ENCODE peak calls at places on chromosomes 1 and 21, in six cellular contexts. One of them, this sample, is unnamed. For H3K4me1, H3K9me3 and H3K27me3, the result is how much of the 10 kb centered on the place peaks cover.

GRCh38 chr1:2247760-2248126 is 19.6 kb downstream of the SKI start:
- DNase-seq in NT2/D1: no peak
- DNase-seq in CD8-positive, alpha-beta T cell: no peak
- DNase-seq in transverse colon: no peak
- DNase-seq in body of pancreas: no peak
- DNase-seq in Caco-2: no peak
- DNase-seq in this sample: no peak

GRCh38 chr1:180182721-180183311 is 28.1 kb downstream of the QSOX1 start:
- DNase-seq in transverse colon: no peak
- DNase-seq in Caco-2: no peak
- DNase-seq in CD8-positive, alpha-beta T cell: no peak
- DNase-seq in NT2/D1: no peak
- DNase-seq in body of pancreas: no peak
- DNase-seq in this sample: no peak

GRCh38 chr1:25771246-25772114 is 28.5 kb upstream of the SELENON start:
- DNase-seq in CD8-positive, alpha-beta T cell: peak
- DNase-seq in body of pancreas: peak
- DNase-seq in NT2/D1: no peak
- DNase-seq in transverse colon: peak
- DNase-seq in Caco-2: peak
- DNase-seq in this sample: peak

GRCh38 chr1:16114527-16115467 is 41.1 kb downstream of the EPHA2 start:
- DNase-seq in transverse colon: no peak
- DNase-seq in Caco-2: no peak
- DNase-seq in NT2/D1: no peak
- DNase-seq in CD8-positive, alpha-beta T cell: no peak
- DNase-seq in body of pancreas: no peak
- DNase-seq in this sample: no peak

GRCh38 chr1:54160351-54160750 is 7.6 kb upstream of the CDCP2 start:
- DNase-seq in body of pancreas: no peak
- DNase-seq in Caco-2: no peak
- DNase-seq in transverse colon: no peak
- DNase-seq in NT2/D1: no peak
- DNase-seq in CD8-positive, alpha-beta T cell: no peak
- DNase-seq in this sample: no peak

GRCh38 chr1:2267051-2267830 is 39.1 kb downstream of the SKI start:
- DNase-seq in transverse colon: no peak
- DNase-seq in Caco-2: no peak
- DNase-seq in body of pancreas: no peak
- DNase-seq in NT2/D1: no peak
- DNase-seq in CD8-positive, alpha-beta T cell: no peak
- DNase-seq in this sample: no peak

GRCh38 chr1:9894115-9894514 is 16.0 kb downstream of the CTNNBIP1 start:
- DNase-seq in CD8-positive, alpha-beta T cell: no peak
- DNase-seq in transverse colon: no peak
- DNase-seq in NT2/D1: no peak
- DNase-seq in Caco-2: no peak
- DNase-seq in body of pancreas: no peak
- DNase-seq in this sample: no peak

GRCh38 chr21:27040738-27041137 is 73.8 kb upstream of the ADAMTS5 start:
- DNase-seq in Caco-2: no peak
- DNase-seq in body of pancreas: no peak
- DNase-seq in transverse colon: no peak
- DNase-seq in CD8-positive, alpha-beta T cell: no peak
- DNase-seq in NT2/D1: no peak
- DNase-seq in this sample: no peak

GRCh38 chr1:45359882-45360513 is 19.8 kb upstream of the MUTYH start:
- DNase-seq in transverse colon: peak
- DNase-seq in Caco-2: peak
- DNase-seq in body of pancreas: peak
- DNase-seq in NT2/D1: no peak
- DNase-seq in CD8-positive, alpha-beta T cell: peak
- DNase-seq in this sample: peak

GRCh38 chr1:43850599-43851233 is 82.9 kb upstream of the ARTN start:
- DNase-seq in Caco-2: no peak
- DNase-seq in CD8-positive, alpha-beta T cell: no peak
- DNase-seq in NT2/D1: no peak
- DNase-seq in transverse colon: no peak
- DNase-seq in body of pancreas: no peak
- DNase-seq in this sample: no peak

GRCh38 chr1:43851561-43852338 is 81.9 kb upstream of the ARTN start:
- DNase-seq in NT2/D1: no peak
- DNase-seq in transverse colon: no peak
- DNase-seq in CD8-positive, alpha-beta T cell: no peak
- DNase-seq in Caco-2: no peak
- DNase-seq in body of pancreas: no peak
- DNase-seq in this sample: no peak

GRCh38 chr1:43847290-43847689 is 86.3 kb upstream of the ARTN start:
- DNase-seq in body of pancreas: no peak
- DNase-seq in CD8-positive, alpha-beta T cell: no peak
- DNase-seq in transverse colon: no peak
- DNase-seq in Caco-2: no peak
- DNase-seq in NT2/D1: no peak
- DNase-seq in this sample: no peak

GRCh38 chr1:43847882-43848281 is 85.7 kb upstream of the ARTN start:
- DNase-seq in transverse colon: no peak
- DNase-seq in body of pancreas: no peak
- DNase-seq in Caco-2: no peak
- DNase-seq in NT2/D1: no peak
- DNase-seq in CD8-positive, alpha-beta T cell: no peak
- DNase-seq in this sample: no peak

GRCh38 chr1:43849670-43850069 is 83.9 kb upstream of the ARTN start:
- DNase-seq in body of pancreas: no peak
- DNase-seq in CD8-positive, alpha-beta T cell: no peak
- DNase-seq in transverse colon: no peak
- DNase-seq in NT2/D1: no peak
- DNase-seq in Caco-2: no peak
- DNase-seq in this sample: no peak
- H3K4me1 ChIP-seq in body of pancreas: under half
- H3K4me1 ChIP-seq in CD8-positive, alpha-beta T cell: under half
- H3K4me1 ChIP-seq in transverse colon: under half
- H3K4me1 ChIP-seq in NT2/D1: under half
- H3K4me1 ChIP-seq in Caco-2: under half
- H3K4me1 ChIP-seq in this sample: under half

GRCh38 chr1:248111157-248111556 is 16.2 kb downstream of the OR2L13 start:
- DNase-seq in CD8-positive, alpha-beta T cell: no peak
- DNase-seq in NT2/D1: no peak
- DNase-seq in transverse colon: no peak
- DNase-seq in Caco-2: no peak
- DNase-seq in body of pancreas: no peak
- DNase-seq in this sample: no peak
- H3K9me3 ChIP-seq in CD8-positive, alpha-beta T cell: under half
- H3K9me3 ChIP-seq in NT2/D1: under half
- H3K9me3 ChIP-seq in transverse colon: under half
- H3K9me3 ChIP-seq in Caco-2: under half
- H3K9me3 ChIP-seq in body of pancreas: under half
- H3K9me3 ChIP-seq in this sample: under half

GRCh38 chr21:34936299-34936698 is 112.8 kb downstream of the RUNX1 start:
- DNase-seq in CD8-positive, alpha-beta T cell: no peak
- DNase-seq in body of pancreas: no peak
- DNase-seq in Caco-2: no peak
- DNase-seq in transverse colon: no peak
- DNase-seq in NT2/D1: no peak
- DNase-seq in this sample: no peak
- H3K27me3 ChIP-seq in CD8-positive, alpha-beta T cell: under half
- H3K27me3 ChIP-seq in body of pancreas: under half
- H3K27me3 ChIP-seq in Caco-2: under half
- H3K27me3 ChIP-seq in transverse colon: under half
- H3K27me3 ChIP-seq in NT2/D1: under half
- H3K27me3 ChIP-seq in this sample: under half

GRCh38 chr1:112706505-112707216 is at the start of gene RHOC:
- DNase-seq in CD8-positive, alpha-beta T cell: peak
- DNase-seq in body of pancreas: peak
- DNase-seq in transverse colon: peak
- DNase-seq in NT2/D1: no peak
- DNase-seq in Caco-2: peak
- DNase-seq in this sample: peak

GRCh38 chr1:112704511-112704907 is 2.4 kb downstream of the RHOC start:
- DNase-seq in CD8-positive, alpha-beta T cell: no peak
- DNase-seq in Caco-2: no peak
- DNase-seq in body of pancreas: no peak
- DNase-seq in transverse colon: no peak
- DNase-seq in NT2/D1: no peak
- DNase-seq in this sample: no peak

GRCh38 chr1:112707217-112708001 is 482 bp upstream of the RHOC start:
- DNase-seq in transverse colon: peak
- DNase-seq in body of pancreas: peak
- DNase-seq in CD8-positive, alpha-beta T cell: peak
- DNase-seq in Caco-2: peak
- DNase-seq in NT2/D1: peak
- DNase-seq in this sample: peak

GRCh38 chr1:112703706-112704105 is 3.2 kb downstream of the RHOC start:
- DNase-seq in NT2/D1: no peak
- DNase-seq in transverse colon: no peak
- DNase-seq in CD8-positive, alpha-beta T cell: no peak
- DNase-seq in Caco-2: no peak
- DNase-seq in body of pancreas: no peak
- DNase-seq in this sample: no peak

DNA sequence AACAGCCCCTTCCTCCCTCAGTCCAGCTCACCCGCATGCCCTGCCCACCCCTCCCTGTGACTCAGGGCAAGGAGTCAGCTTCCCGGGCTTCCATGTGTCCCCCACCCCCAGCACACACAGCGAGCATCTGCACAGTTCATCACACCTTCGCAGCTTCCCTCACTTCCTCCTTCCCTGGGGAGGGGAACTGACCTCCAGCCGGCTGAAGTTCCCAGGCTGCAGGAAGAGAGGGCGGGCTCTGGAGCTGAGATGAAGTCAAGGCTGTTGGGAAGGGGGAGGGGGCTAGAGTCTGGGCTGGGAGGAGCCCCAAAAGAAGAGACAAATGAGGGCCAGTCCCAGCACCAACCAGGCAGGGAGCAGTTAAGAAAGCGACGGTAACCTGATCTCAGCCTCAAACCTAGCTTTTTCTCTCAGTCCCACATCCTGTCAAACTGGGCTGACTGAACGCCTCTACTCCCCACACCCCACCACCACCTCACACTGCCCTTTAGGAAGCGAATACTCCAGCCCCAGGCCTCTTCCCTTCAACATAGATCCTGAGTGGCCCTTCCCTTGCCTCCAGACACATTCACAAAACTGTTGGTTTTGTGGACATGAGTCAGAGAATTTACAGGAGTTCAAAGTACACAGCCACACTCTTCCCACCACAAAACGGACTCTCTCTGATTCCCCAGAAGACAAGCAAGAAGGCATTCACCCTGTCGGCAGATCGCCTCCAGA is 1.9 kb downstream of the RHOC start:
- DNase-seq in Caco-2: peak
- DNase-seq in NT2/D1: peak
- DNase-seq in body of pancreas: peak
- DNase-seq in transverse colon: peak
- DNase-seq in CD8-positive, alpha-beta T cell: peak
- DNase-seq in this sample: peak
- H3K4me1 ChIP-seq in Caco-2: under half
- H3K4me1 ChIP-seq in NT2/D1: under half
- H3K4me1 ChIP-seq in body of pancreas: half or more
- H3K4me1 ChIP-seq in transverse colon: half or more
- H3K4me1 ChIP-seq in CD8-positive, alpha-beta T cell: under half
- H3K4me1 ChIP-seq in this sample: under half

DNA sequence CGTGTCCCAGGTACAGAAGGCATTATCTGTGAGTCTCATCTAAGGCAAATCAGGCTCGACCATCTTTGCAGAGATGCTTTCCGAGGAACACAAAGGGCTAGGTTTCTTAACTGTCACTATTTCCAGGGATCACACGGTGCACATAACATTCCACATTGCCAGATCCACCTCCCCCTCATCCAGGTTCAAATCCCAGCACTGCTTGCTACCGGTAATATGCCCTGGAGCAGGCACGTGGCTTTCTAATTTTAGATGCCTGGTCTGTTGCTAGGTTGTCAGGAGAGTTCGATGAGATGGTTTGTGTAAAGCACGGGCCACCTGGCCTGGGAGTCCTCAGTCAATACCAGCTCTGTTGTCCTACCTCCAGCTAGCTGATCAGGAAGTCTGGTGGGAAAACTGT is 598.6 kb downstream of the NPHP4 start:
- DNase-seq in CD8-positive, alpha-beta T cell: no peak
- DNase-seq in body of pancreas: no peak
- DNase-seq in Caco-2: no peak
- DNase-seq in transverse colon: no peak
- DNase-seq in NT2/D1: no peak
- DNase-seq in this sample: no peak
- H3K9me3 ChIP-seq in CD8-positive, alpha-beta T cell: under half
- H3K9me3 ChIP-seq in body of pancreas: under half
- H3K9me3 ChIP-seq in Caco-2: under half
- H3K9me3 ChIP-seq in transverse colon: under half
- H3K9me3 ChIP-seq in NT2/D1: under half
- H3K9me3 ChIP-seq in this sample: under half

GRCh38 chr1:97334454-97334853 is 586.4 kb downstream of the DPYD start:
- DNase-seq in NT2/D1: no peak
- DNase-seq in CD8-positive, alpha-beta T cell: no peak
- DNase-seq in body of pancreas: no peak
- DNase-seq in transverse colon: no peak
- DNase-seq in Caco-2: no peak
- DNase-seq in this sample: no peak
- H3K27me3 ChIP-seq in NT2/D1: under half
- H3K27me3 ChIP-seq in CD8-positive, alpha-beta T cell: under half
- H3K27me3 ChIP-seq in body of pancreas: under half
- H3K27me3 ChIP-seq in transverse colon: under half
- H3K27me3 ChIP-seq in Caco-2: under half
- H3K27me3 ChIP-seq in this sample: under half

GRCh38 chr1:115527746-115528145 is 114.0 kb upstream of the VANGL1 start:
- DNase-seq in transverse colon: no peak
- DNase-seq in Caco-2: no peak
- DNase-seq in body of pancreas: no peak
- DNase-seq in NT2/D1: no peak
- DNase-seq in CD8-positive, alpha-beta T cell: no peak
- DNase-seq in this sample: no peak

GRCh38 chr1:115530407-115530806 is 111.4 kb upstream of the VANGL1 start:
- DNase-seq in body of pancreas: no peak
- DNase-seq in Caco-2: no peak
- DNase-seq in NT2/D1: no peak
- DNase-seq in CD8-positive, alpha-beta T cell: no peak
- DNase-seq in transverse colon: no peak
- DNase-seq in this sample: no peak

GRCh38 chr1:115526900-115527299 is 114.9 kb upstream of the VANGL1 start:
- DNase-seq in NT2/D1: no peak
- DNase-seq in CD8-positive, alpha-beta T cell: no peak
- DNase-seq in body of pancreas: no peak
- DNase-seq in transverse colon: no peak
- DNase-seq in Caco-2: no peak
- DNase-seq in this sample: no peak

GRCh38 chr1:115531806-115532359 is 109.9 kb upstream of the VANGL1 start:
- DNase-seq in NT2/D1: no peak
- DNase-seq in Caco-2: no peak
- DNase-seq in CD8-positive, alpha-beta T cell: no peak
- DNase-seq in transverse colon: no peak
- DNase-seq in body of pancreas: no peak
- DNase-seq in this sample: no peak

GRCh38 chr1:115529216-115529897 is 112.4 kb upstream of the VANGL1 start:
- DNase-seq in Caco-2: no peak
- DNase-seq in body of pancreas: no peak
- DNase-seq in transverse colon: no peak
- DNase-seq in CD8-positive, alpha-beta T cell: no peak
- DNase-seq in NT2/D1: no peak
- DNase-seq in this sample: no peak
- H3K4me1 ChIP-seq in Caco-2: under half
- H3K4me1 ChIP-seq in body of pancreas: under half
- H3K4me1 ChIP-seq in transverse colon: under half
- H3K4me1 ChIP-seq in CD8-positive, alpha-beta T cell: under half
- H3K4me1 ChIP-seq in NT2/D1: under half
- H3K4me1 ChIP-seq in this sample: under half